ENCODE peak calls at places on chromosomes 3 and 15, in four cellular contexts. U is fibroblast of lung, E is lower lobe of right lung, T is hepatocyte. J is an unnamed sample.

GRCh38 chr3:111732248-111732879 is 126.7 kb upstream of the PHLDB2 start:
- DNase-seq in U (no peak), T (peak), E (no peak), J (peak)

GRCh38 chr15:74955017-74955416 is 1.6 kb downstream of the RPP25 start:
- DNase-seq in E (no peak), T (peak), U (no peak), J (no peak)

GRCh38 chr15:92005154-92005553 is 151.6 kb downstream of the SLCO3A1 start:
- DNase-seq in T (no peak), E (no peak), U (no peak), J (no peak)

GRCh38 chr3:82000773-82001172 is 239.3 kb upstream of the GBE1 start:
- DNase-seq in U (peak), E (no peak), T (no peak), J (no peak)

GRCh38 chr15:66105286-66105984 is 148.1 kb downstream of the MEGF11 start:
- DNase-seq in T (no peak), U (no peak), E (no peak), J (no peak)

GRCh38 chr3:40043444-40043755 is 234.0 kb downstream of the MYRIP start:
- DNase-seq in T (peak), U (peak), E (no peak), J (peak)

GRCh38 chr15:40128746-40129660 is 20.3 kb upstream of the BMF start:
- DNase-seq in U (no peak), T (no peak), E (no peak), J (no peak)

GRCh38 chr3:31957106-31957505 is 24.0 kb downstream of the OSBPL10 start:
- DNase-seq in T (no peak), U (peak), E (no peak), J (no peak)

GRCh38 chr3:72017935-72018334 is 233.0 kb upstream of the PROK2 start:
- DNase-seq in E (no peak), U (no peak), T (no peak), J (no peak)

GRCh38 chr3:157204431-157204830 is 44.5 kb upstream of the CCNL1 start:
- DNase-seq in U (peak), T (peak), E (no peak), J (no peak)

GRCh38 chr15:90667063-90667754 is 49.9 kb upstream of the BLM start:
- DNase-seq in U (no peak), T (no peak), E (no peak), J (peak)

GRCh38 chr3:151987893-151988292 is 114.5 kb downstream of the SUCNR1 start:
- DNase-seq in T (no peak), U (no peak), E (no peak), J (no peak)

GRCh38 chr3:100913870-100914654 is 79.2 kb downstream of the ABI3BP start:
- DNase-seq in E (no peak), U (peak), T (peak), J (no peak)

GRCh38 chr3:129606522-129607390 is at the start of gene PLXND1:
- DNase-seq in T (peak), E (peak), U (peak), J (peak)

GRCh38 chr3:71998995-71999673 is 214.2 kb upstream of the PROK2 start:
- DNase-seq in T (no peak), E (no peak), U (peak), J (peak)

GRCh38 chr15:74176262-74177208 is 3.0 kb downstream of the ISLR start:
- DNase-seq in T (no peak), U (no peak), E (peak), J (no peak)

GRCh38 chr3:139299261-139300132 is 44.3 kb upstream of the MRPS22 start:
- DNase-seq in U (peak), T (peak), E (no peak), J (peak)

GRCh38 chr3:39917060-39917773 is 107.8 kb downstream of the MYRIP start:
- DNase-seq in U (peak), T (no peak), E (no peak), J (no peak)

GRCh38 chr15:25694823-25695312 is 168.3 kb downstream of the ATP10A start:
- DNase-seq in E (no peak), U (no peak), T (no peak), J (no peak)

GRCh38 chr15:90063733-90064247 is 38.5 kb downstream of the IDH2 start:
- DNase-seq in T (no peak), E (peak), U (no peak), J (no peak)

GRCh38 chr3:94004301-94004910 is 24.0 kb downstream of the STX19 start:
- DNase-seq in T (peak), E (no peak), U (peak), J (peak)

GRCh38 chr15:78808550-78808949 is 2.7 kb downstream of the ADAMTS7 start:
- DNase-seq in E (no peak), U (peak), T (no peak), J (peak)

GRCh38 chr15:50906954-50907865 is 1.3 kb upstream of the AP4E1 start:
- DNase-seq in U (no peak), E (no peak), T (peak), J (no peak)

GRCh38 chr15:27679621-27680521 is 419.2 kb downstream of the OCA2 start:
- DNase-seq in E (no peak), U (peak), T (peak), J (no peak)

GRCh38 chr3:196643201-196643749 is 3.8 kb downstream of the NRROS start:
- DNase-seq in E (peak), T (no peak), U (no peak), J (no peak)

GRCh38 chr3:135329479-135329878 is 534.4 kb downstream of the EPHB1 start:
- DNase-seq in T (no peak), E (no peak), U (no peak), J (no peak)

GRCh38 chr3:45917146-45917885 is 25.9 kb upstream of the CXCR6 start:
- DNase-seq in E (no peak), U (no peak), T (no peak), J (no peak)

GRCh38 chr3:45712434-45713110 is 23.4 kb downstream of the SACM1L start:
- DNase-seq in U (peak), T (no peak), E (no peak), J (no peak)

GRCh38 chr3:66572090-66572632 is 71.3 kb upstream of the LRIG1 start:
- DNase-seq in E (no peak), T (no peak), U (no peak), J (no peak)

GRCh38 chr15:75042730-75043508 is 19.5 kb downstream of the PPCDC start:
- DNase-seq in T (peak), U (peak), E (peak), J (no peak)

GRCh38 chr3:188053710-188054379 is 100.1 kb upstream of the LPP start:
- DNase-seq in U (no peak), E (no peak), T (no peak), J (no peak)

GRCh38 chr15:95840004-95840403 is 490.5 kb upstream of the NR2F2 start:
- DNase-seq in U (peak), E (no peak), T (peak), J (no peak)

GRCh38 chr3:136929984-136930671 is 27.7 kb upstream of the IL20RB start:
- DNase-seq in E (no peak), U (peak), T (peak), J (peak)

GRCh38 chr15:83993591-83993990 is 242.0 kb upstream of the GOLGA6L4 start:
- DNase-seq in T (no peak), E (no peak), U (no peak), J (no peak)

GRCh38 chr15:83991163-83991562 is 244.4 kb upstream of the GOLGA6L4 start:
- DNase-seq in T (no peak), U (no peak), E (no peak), J (no peak)

GRCh38 chr15:83998486-83998885 is 237.1 kb upstream of the GOLGA6L4 start:
- DNase-seq in T (no peak), U (peak), E (no peak), J (no peak)

DNA sequence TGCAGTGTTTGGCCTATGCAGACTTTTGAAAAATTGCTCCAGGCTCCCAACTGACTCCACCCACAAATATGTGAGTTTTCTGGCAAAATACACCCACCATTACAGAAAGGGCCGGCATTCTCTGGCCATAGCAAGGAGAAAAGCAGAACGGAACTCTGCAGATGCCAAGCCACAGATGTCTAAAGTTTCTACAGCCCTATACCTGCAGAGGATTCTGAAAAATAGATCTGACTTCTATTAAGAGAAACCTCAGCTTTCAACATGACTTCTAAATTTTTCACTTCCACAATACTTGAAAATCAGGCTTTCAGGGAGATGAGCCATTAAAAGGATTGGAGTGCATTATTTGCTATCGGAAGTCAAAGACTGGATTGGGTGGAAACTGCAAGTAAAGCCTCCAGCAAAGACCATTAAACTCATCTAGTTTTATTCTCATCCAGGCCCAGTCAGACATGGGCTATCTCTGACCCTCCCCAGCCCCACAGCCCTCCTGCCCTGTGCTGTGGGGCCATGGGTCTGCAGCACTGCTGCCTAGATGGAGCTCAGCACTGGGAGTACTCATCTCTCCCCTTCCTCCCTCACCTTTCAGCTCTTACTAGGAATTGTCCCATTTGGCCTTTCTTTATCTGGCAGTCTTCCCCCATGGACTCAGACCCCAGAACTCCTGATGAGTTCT is 243.1 kb upstream of the GOLGA6L4 start:
- DNase-seq in U (no peak), T (no peak), E (no peak), J (no peak)
- H3K27ac ChIP-seq in U (no peak), T (no peak), E (no peak), J (no peak)

GRCh38 chr3:99549220-99549619 is 89.2 kb upstream of the COL8A1 start:
- DNase-seq in U (no peak), T (no peak), E (no peak), J (no peak)

GRCh38 chr3:99548674-99549073 is 89.7 kb upstream of the COL8A1 start:
- DNase-seq in T (no peak), E (no peak), U (no peak), J (no peak)

GRCh38 chr3:99549918-99550603 is 88.3 kb upstream of the COL8A1 start:
- DNase-seq in U (peak), T (no peak), E (no peak), J (no peak)

GRCh38 chr3:99545941-99546580 is 92.3 kb upstream of the COL8A1 start:
- DNase-seq in E (no peak), U (no peak), T (no peak), J (no peak)

DNA sequence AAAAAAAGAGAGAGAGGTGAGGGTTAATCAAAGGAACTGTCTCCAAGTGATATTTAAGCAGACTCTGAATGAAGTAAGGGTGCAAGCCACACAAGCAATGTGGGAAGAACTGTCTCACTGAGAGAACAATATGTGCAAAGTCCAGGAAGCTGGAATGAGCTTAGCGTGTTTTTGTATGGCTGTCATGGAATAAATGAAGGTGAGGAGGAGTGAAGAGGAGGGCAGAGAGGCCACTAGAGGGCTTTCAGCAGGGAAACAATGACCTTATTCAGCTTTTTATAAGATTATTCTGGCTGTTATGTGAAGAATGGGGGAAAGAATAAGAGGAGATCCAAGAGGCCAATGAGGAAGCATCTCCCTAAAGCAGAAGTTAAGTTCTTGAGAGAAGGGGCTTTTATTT is 86.9 kb upstream of the COL8A1 start:
- DNase-seq in U (no peak), T (no peak), E (no peak), J (no peak)
- TF ChIP-seq CTCF in U (no peak), T (no peak), E (no peak), J (no peak)

GRCh38 chr15:63502843-63503738 is 1.3 kb upstream of the USP3 start:
- DNase-seq in E (peak), T (peak), U (peak), J (peak)

GRCh38 chr15:63502137-63502801 is 2.1 kb upstream of the USP3 start:
- DNase-seq in U (no peak), E (peak), T (peak), J (no peak)

GRCh38 chr15:63500265-63501250 is 3.8 kb upstream of the USP3 start:
- DNase-seq in T (peak), U (no peak), E (peak), J (no peak)

GRCh38 chr15:63499611-63500010 is 4.8 kb upstream of the USP3 start:
- DNase-seq in T (no peak), U (no peak), E (no peak), J (no peak)

GRCh38 chr15:63501256-63502089 is 2.9 kb upstream of the USP3 start:
- DNase-seq in E (peak), U (peak), T (peak), J (peak)
- H3K27ac ChIP-seq in E (peak), U (peak), T (peak), J (peak)

GRCh38 chr3:24529210-24529609 is 34.6 kb upstream of the THRB start:
- DNase-seq in E (no peak), T (no peak), U (no peak), J (no peak)
- TF ChIP-seq CTCF in E (no peak), T (no peak), U (no peak), J (no peak)

GRCh38 chr3:123137001-123137400 is 64.7 kb upstream of the SEC22A start:
- DNase-seq in E (no peak), U (no peak), T (no peak), J (no peak)
- H3K27ac ChIP-seq in E (no peak), U (no peak), T (no peak), J (no peak)